ENCODE peak calls at places on chromosomes 3 and 15, in ten cellular contexts. Q is T-helper 17 cell; M is activated CD8-positive, alpha-beta T cell treated with anti-CD3 and anti-CD28 coated beads, Interleukin-2, amount 10 ng/mL, durations not matched to agents 7 days and 5 days; K is A549; V is aorta; R is naive thymus-derived CD4-positive, alpha-beta T cell; Y is RWPE2; H is CD4-positive, CD25-positive, alpha-beta regulatory T cell; X is activated naive CD8-positive, alpha-beta T cell treated with anti-CD3 and anti-CD28 coated beads, Interleukin-2, amount 50 U/mL, for 24 hours; F is activated CD4-positive, CD25-positive, alpha-beta regulatory T cell treated with anti-CD3 and anti-CD28 coated beads, Interleukin-2, amount 50 U/mL, for 24 hours. J is an unnamed sample.

GRCh38 chr3:148466143-148466542 is 231.6 kb upstream of the AGTR1 start:
- ATAC-seq in Q (no peak), M (no peak), K (no peak), V (no peak), R (no peak), Y (no peak), H (no peak), X (no peak), F (no peak), J (no peak)

GRCh38 chr15:46091860-46092450 is 457.1 kb downstream of the SQOR start:
- ATAC-seq in Q (no peak), M (no peak), K (no peak), V (no peak), R (no peak), Y (peak; percentile 38), H (no peak), X (no peak), F (no peak), J (no peak)

GRCh38 chr3:119433613-119434325 is 29.6 kb downstream of the TMEM39A start:
- ATAC-seq in Q (no peak), M (no peak), K (no peak), V (no peak), R (no peak), Y (no peak), H (no peak), X (no peak), F (no peak), J (no peak)

GRCh38 chr15:51483520-51483919 is 139.1 kb downstream of the DMXL2 start:
- ATAC-seq in Q (no peak), M (no peak), K (no peak), V (no peak), R (no peak), Y (no peak), H (no peak), X (no peak), F (no peak), J (no peak)

GRCh38 chr3:181712190-181712504 is 422 bp downstream of the SOX2 start:
- ATAC-seq in Q (no peak), M (no peak), K (peak; percentile 35), V (peak; percentile 5), R (no peak), Y (peak; percentile 3), H (no peak), X (no peak), F (no peak), J (peak; percentile 7)

GRCh38 chr3:183591881-183592521 is 36.5 kb upstream of the KLHL6 start:
- ATAC-seq in Q (peak; percentile 42), M (no peak), K (no peak), V (no peak), R (peak; percentile 44), Y (no peak), H (no peak), X (peak; percentile 46), F (no peak), J (no peak)

GRCh38 chr3:184716652-184717607 is 5.1 kb upstream of the MAGEF1 start:
- ATAC-seq in Q (no peak), M (no peak), K (no peak), V (peak; percentile 47), R (no peak), Y (peak; percentile 49), H (no peak), X (no peak), F (no peak), J (peak; percentile 53)

GRCh38 chr3:152870027-152870426 is 35.1 kb downstream of the P2RY1 start:
- ATAC-seq in Q (no peak), M (no peak), K (no peak), V (no peak), R (peak; percentile 45), Y (peak; percentile 93), H (no peak), X (no peak), F (no peak), J (no peak)

GRCh38 chr3:159209459-159209858 is 407.6 kb downstream of the MFSD1 start:
- ATAC-seq in Q (no peak), M (no peak), K (no peak), V (peak; percentile 13), R (no peak), Y (no peak), H (no peak), X (no peak), F (no peak), J (no peak)

GRCh38 chr15:100171411-100171810 is 170.4 kb downstream of the ADAMTS17 start:
- ATAC-seq in Q (no peak), M (no peak), K (no peak), V (no peak), R (no peak), Y (no peak), H (no peak), X (no peak), F (no peak), J (no peak)

GRCh38 chr3:57838627-57839026 is 82.5 kb downstream of the SLMAP start:
- ATAC-seq in Q (no peak), M (no peak), K (no peak), V (no peak), R (no peak), Y (no peak), H (no peak), X (no peak), F (no peak), J (no peak)

GRCh38 chr3:4271834-4272233 is 31.3 kb upstream of the SETMAR start:
- ATAC-seq in Q (no peak), M (no peak), K (peak; percentile 70), V (peak; percentile 70), R (peak; percentile 29), Y (no peak), H (no peak), X (no peak), F (no peak), J (peak; percentile 79)

GRCh38 chr3:78414261-78414660 is 1353.5 kb downstream of the ROBO1 start:
- ATAC-seq in Q (no peak), M (no peak), K (no peak), V (no peak), R (no peak), Y (no peak), H (no peak), X (no peak), F (no peak), J (no peak)

GRCh38 chr3:128054363-128054762 is 2.1 kb downstream of the SEC61A1 start:
- ATAC-seq in Q (no peak), M (no peak), K (no peak), V (no peak), R (no peak), Y (peak; percentile 43), H (no peak), X (no peak), F (no peak), J (peak; percentile 12)

GRCh38 chr15:64112904-64113303 is 17.1 kb downstream of the SNX1 start:
- ATAC-seq in Q (no peak), M (no peak), K (no peak), V (no peak), R (peak; percentile 42), Y (no peak), H (no peak), X (peak; percentile 52), F (peak; percentile 56), J (no peak)

GRCh38 chr3:12922881-12923431 is 81.6 kb upstream of the RPL32 start:
- ATAC-seq in Q (no peak), M (no peak), K (peak; percentile 27), V (no peak), R (no peak), Y (no peak), H (no peak), X (no peak), F (no peak), J (no peak)

GRCh38 chr3:171640520-171641412 is 169.5 kb downstream of the PLD1 start:
- ATAC-seq in Q (no peak), M (no peak), K (peak; percentile 75), V (peak; percentile 33), R (no peak), Y (peak; percentile 71), H (no peak), X (no peak), F (no peak), J (peak; percentile 83)

GRCh38 chr3:50174947-50175524 is 16.4 kb upstream of the GNAT1 start:
- ATAC-seq in Q (no peak), M (no peak), K (peak; percentile 21), V (no peak), R (no peak), Y (no peak), H (no peak), X (no peak), F (no peak), J (no peak)

GRCh38 chr3:136979684-136980083 is 21.9 kb downstream of the IL20RB start:
- ATAC-seq in Q (no peak), M (no peak), K (no peak), V (no peak), R (no peak), Y (peak; percentile 15), H (no peak), X (no peak), F (no peak), J (no peak)

GRCh38 chr3:109241459-109241858 is 74.9 kb downstream of the DPPA2 start:
- ATAC-seq in Q (no peak), M (no peak), K (no peak), V (no peak), R (no peak), Y (no peak), H (no peak), X (no peak), F (no peak), J (no peak)

GRCh38 chr3:23404241-23404640 is 201.1 kb downstream of the UBE2E2 start:
- ATAC-seq in Q (no peak), M (no peak), K (peak; percentile 65), V (no peak), R (no peak), Y (no peak), H (no peak), X (no peak), F (no peak), J (no peak)

GRCh38 chr3:59818033-59818936 is 768.5 kb upstream of the CFAP20DC start:
- ATAC-seq in Q (no peak), M (no peak), K (peak; percentile 93), V (peak; percentile 44), R (peak; percentile 45), Y (peak; percentile 96), H (no peak), X (no peak), F (no peak), J (peak; percentile 96)

GRCh38 chr15:67784057-67784781 is 41.1 kb upstream of the SKOR1 start:
- ATAC-seq in Q (peak; percentile 63), M (peak; percentile 42), K (no peak), V (no peak), R (peak; percentile 57), Y (no peak), H (peak; percentile 44), X (peak; percentile 27), F (no peak), J (no peak)

GRCh38 chr15:61227269-61228024 is 1.7 kb downstream of the RORA start:
- ATAC-seq in Q (no peak), M (no peak), K (peak; percentile 53), V (peak; percentile 26), R (no peak), Y (peak; percentile 61), H (no peak), X (no peak), F (no peak), J (peak; percentile 77)

GRCh38 chr3:187914231-187914630 is 169.0 kb upstream of the BCL6 start:
- ATAC-seq in Q (no peak), M (no peak), K (peak; percentile 52), V (no peak), R (no peak), Y (peak; percentile 34), H (no peak), X (no peak), F (no peak), J (peak; percentile 29)

GRCh38 chr15:68888419-68888818 is 41.9 kb upstream of the SPESP1 start:
- ATAC-seq in Q (peak; percentile 63), M (no peak), K (no peak), V (no peak), R (peak; percentile 53), Y (no peak), H (no peak), X (no peak), F (no peak), J (no peak)

GRCh38 chr3:31234143-31234542 is 298.6 kb upstream of the STT3B start:
- ATAC-seq in Q (no peak), M (no peak), K (no peak), V (no peak), R (peak; percentile 52), Y (no peak), H (no peak), X (peak; percentile 22), F (no peak), J (no peak)

GRCh38 chr15:76345880-76346665 is 9.5 kb downstream of the ISL2 start:
- ATAC-seq in Q (peak; percentile 57), M (peak; percentile 42), K (no peak), V (peak; percentile 48), R (peak; percentile 51), Y (peak; percentile 52), H (peak; percentile 44), X (peak; percentile 44), F (no peak), J (no peak)

J was measured in SK-N-SH treated with all-trans-retinoic acid at 6 μM for 48 hours.